ENCODE peak calls at places on chromosomes 5 and 9, in ten cellular contexts. One of them, this sample, is unnamed.

GRCh38 chr9:22078081-22078480 is 69.0 kb upstream of the CDKN2B start:
- DNase-seq in IMR-90: no peak
- DNase-seq in tibial artery: no peak
- DNase-seq in suprapubic skin: no peak
- DNase-seq in glutamatergic neuron: no peak
- DNase-seq in nephron progenitor cell: no peak
- DNase-seq in H9: no peak
- DNase-seq in HFFc6: no peak
- DNase-seq in PC-9: no peak
- DNase-seq in fibroblast of lung: no peak
- DNase-seq in this sample: no peak

GRCh38 chr5:108481355-108481931 is 99.5 kb upstream of the FBXL17 start:
- DNase-seq in PC-9: no peak
- DNase-seq in nephron progenitor cell: no peak
- DNase-seq in glutamatergic neuron: no peak
- DNase-seq in suprapubic skin: no peak
- DNase-seq in HFFc6: peak; percentile 6
- DNase-seq in IMR-90: peak; percentile 42
- DNase-seq in tibial artery: no peak
- DNase-seq in fibroblast of lung: peak; percentile 19
- DNase-seq in H9: peak; percentile 37
- DNase-seq in this sample: peak; percentile 27

GRCh38 chr9:21465859-21466518 is 16.1 kb downstream of the IFNE start:
- DNase-seq in nephron progenitor cell: no peak
- DNase-seq in fibroblast of lung: peak; percentile 42
- DNase-seq in H9: no peak
- DNase-seq in suprapubic skin: no peak
- DNase-seq in glutamatergic neuron: no peak
- DNase-seq in IMR-90: peak; percentile 68
- DNase-seq in tibial artery: no peak
- DNase-seq in PC-9: peak; percentile 4
- DNase-seq in HFFc6: peak; percentile 65
- DNase-seq in this sample: peak; percentile 15

GRCh38 chr9:98688710-98689495 is 19.8 kb downstream of the GABBR2 start:
- DNase-seq in glutamatergic neuron: no peak
- DNase-seq in IMR-90: no peak
- DNase-seq in H9: no peak
- DNase-seq in suprapubic skin: no peak
- DNase-seq in HFFc6: no peak
- DNase-seq in fibroblast of lung: no peak
- DNase-seq in PC-9: no peak
- DNase-seq in tibial artery: no peak
- DNase-seq in nephron progenitor cell: no peak
- DNase-seq in this sample: no peak

GRCh38 chr9:126704157-126704941 is 90.6 kb downstream of the LMX1B start:
- DNase-seq in fibroblast of lung: peak; percentile 62
- DNase-seq in IMR-90: peak; percentile 46
- DNase-seq in suprapubic skin: peak; percentile 58
- DNase-seq in tibial artery: no peak
- DNase-seq in PC-9: peak; percentile 54
- DNase-seq in HFFc6: peak; percentile 45
- DNase-seq in nephron progenitor cell: no peak
- DNase-seq in H9: peak; percentile 43
- DNase-seq in glutamatergic neuron: no peak
- DNase-seq in this sample: peak; percentile 19

GRCh38 chr5:2562036-2562435 is 189.4 kb downstream of the IRX2 start:
- DNase-seq in IMR-90: no peak
- DNase-seq in glutamatergic neuron: no peak
- DNase-seq in fibroblast of lung: no peak
- DNase-seq in suprapubic skin: no peak
- DNase-seq in tibial artery: no peak
- DNase-seq in nephron progenitor cell: no peak
- DNase-seq in HFFc6: no peak
- DNase-seq in PC-9: no peak
- DNase-seq in H9: no peak
- DNase-seq in this sample: no peak

GRCh38 chr9:16816006-16816405 is 54.5 kb downstream of the BNC2 start:
- DNase-seq in PC-9: no peak
- DNase-seq in IMR-90: no peak
- DNase-seq in tibial artery: no peak
- DNase-seq in nephron progenitor cell: no peak
- DNase-seq in fibroblast of lung: no peak
- DNase-seq in suprapubic skin: no peak
- DNase-seq in HFFc6: no peak
- DNase-seq in H9: no peak
- DNase-seq in glutamatergic neuron: no peak
- DNase-seq in this sample: no peak

GRCh38 chr9:111582888-111583287 is 16.6 kb downstream of the PTGR1 start:
- DNase-seq in IMR-90: peak; percentile 63
- DNase-seq in nephron progenitor cell: no peak
- DNase-seq in HFFc6: peak; percentile 30
- DNase-seq in PC-9: no peak
- DNase-seq in H9: no peak
- DNase-seq in glutamatergic neuron: no peak
- DNase-seq in tibial artery: no peak
- DNase-seq in fibroblast of lung: peak; percentile 35
- DNase-seq in suprapubic skin: no peak
- DNase-seq in this sample: no peak

GRCh38 chr5:91076138-91076537 is 307.0 kb downstream of the ARRDC3 start:
- DNase-seq in fibroblast of lung: peak; percentile 38
- DNase-seq in tibial artery: no peak
- DNase-seq in glutamatergic neuron: no peak
- DNase-seq in suprapubic skin: no peak
- DNase-seq in HFFc6: peak; percentile 23
- DNase-seq in IMR-90: peak; percentile 6
- DNase-seq in H9: no peak
- DNase-seq in PC-9: no peak
- DNase-seq in nephron progenitor cell: no peak
- DNase-seq in this sample: no peak

GRCh38 chr5:10199700-10200099 is 50.0 kb downstream of the ATPSCKMT start:
- DNase-seq in H9: no peak
- DNase-seq in glutamatergic neuron: no peak
- DNase-seq in nephron progenitor cell: no peak
- DNase-seq in tibial artery: no peak
- DNase-seq in HFFc6: no peak
- DNase-seq in suprapubic skin: no peak
- DNase-seq in PC-9: no peak
- DNase-seq in fibroblast of lung: no peak
- DNase-seq in IMR-90: no peak
- DNase-seq in this sample: no peak

DNA sequence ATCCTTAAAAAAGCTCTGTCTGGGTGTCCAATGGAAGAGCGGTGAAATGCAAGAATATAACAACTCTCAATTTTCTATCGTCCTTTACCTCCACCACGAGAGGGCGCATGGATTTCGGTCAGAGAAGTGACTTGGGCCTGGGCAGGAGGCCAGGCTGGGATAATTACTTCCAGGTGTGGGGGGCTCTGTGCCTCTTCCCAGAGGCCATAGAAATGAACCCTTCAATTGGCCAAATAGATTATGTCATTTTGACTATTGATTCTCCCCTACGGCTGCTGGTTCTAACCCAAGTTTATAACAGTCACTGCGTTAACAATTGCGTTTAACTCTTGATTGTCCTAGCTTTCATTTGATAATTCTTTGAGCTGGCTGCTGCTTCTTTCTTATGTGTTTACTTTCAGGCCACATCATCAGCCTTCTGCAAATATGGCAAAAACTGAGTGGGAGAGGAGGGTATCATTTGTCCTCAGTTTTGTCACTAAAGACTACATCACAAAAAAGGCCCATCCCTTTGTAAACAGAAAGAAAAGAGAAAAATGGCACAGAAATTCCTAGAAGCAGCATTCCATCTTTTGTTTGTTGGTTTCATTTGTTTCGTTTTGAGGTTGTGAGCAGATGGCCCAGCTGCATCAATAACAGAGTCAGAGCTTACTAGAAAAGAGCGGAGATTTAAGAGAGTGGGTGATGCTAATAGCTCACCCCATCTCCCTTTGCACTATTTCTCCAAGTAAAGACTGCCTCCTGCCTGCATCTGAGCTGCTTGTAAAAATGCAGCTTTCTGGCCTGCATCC is 45.4 kb upstream of the ZFR start:
- DNase-seq in glutamatergic neuron: peak; percentile 78
- DNase-seq in H9: peak; percentile 74
- DNase-seq in nephron progenitor cell: peak; percentile 81
- DNase-seq in IMR-90: peak; percentile 87
- DNase-seq in suprapubic skin: peak; percentile 89
- DNase-seq in PC-9: peak; percentile 67
- DNase-seq in HFFc6: peak; percentile 74
- DNase-seq in fibroblast of lung: peak; percentile 80
- DNase-seq in tibial artery: peak; percentile 75
- DNase-seq in this sample: peak; percentile 82
- TF ChIP-seq CTCF in glutamatergic neuron: peak; percentile 77
- TF ChIP-seq CTCF in H9: peak; percentile 84
- TF ChIP-seq CTCF in nephron progenitor cell: peak; percentile 70
- TF ChIP-seq CTCF in IMR-90: peak; percentile 78
- TF ChIP-seq CTCF in suprapubic skin: peak; percentile 56
- TF ChIP-seq CTCF in PC-9: peak; percentile 92
- TF ChIP-seq CTCF in HFFc6: peak; percentile 96
- TF ChIP-seq CTCF in fibroblast of lung: peak; percentile 78
- TF ChIP-seq CTCF in tibial artery: peak; percentile 77
- TF ChIP-seq CTCF in this sample: peak; percentile 82

GRCh38 chr5:55232194-55232984 is 1.0 kb downstream of the CCNO start:
- DNase-seq in fibroblast of lung: peak; percentile 13
- DNase-seq in HFFc6: no peak
- DNase-seq in nephron progenitor cell: peak; percentile 50
- DNase-seq in glutamatergic neuron: peak; percentile 50
- DNase-seq in H9: peak; percentile 63
- DNase-seq in IMR-90: no peak
- DNase-seq in suprapubic skin: peak; percentile 62
- DNase-seq in tibial artery: no peak
- DNase-seq in PC-9: peak; percentile 52
- DNase-seq in this sample: peak; percentile 68

GRCh38 chr5:55232985-55233928 is at the start of gene CCNO:
- DNase-seq in H9: peak; percentile 89
- DNase-seq in glutamatergic neuron: peak; percentile 78
- DNase-seq in PC-9: peak; percentile 86
- DNase-seq in suprapubic skin: peak; percentile 70
- DNase-seq in tibial artery: peak; percentile 71
- DNase-seq in HFFc6: peak; percentile 65
- DNase-seq in nephron progenitor cell: peak; percentile 85
- DNase-seq in fibroblast of lung: peak; percentile 78
- DNase-seq in IMR-90: peak; percentile 66
- DNase-seq in this sample: peak; percentile 88

GRCh38 chr5:55230086-55230629 is 3.0 kb upstream of the MCIDAS start:
- DNase-seq in HFFc6: no peak
- DNase-seq in IMR-90: no peak
- DNase-seq in suprapubic skin: no peak
- DNase-seq in tibial artery: no peak
- DNase-seq in glutamatergic neuron: no peak
- DNase-seq in nephron progenitor cell: no peak
- DNase-seq in PC-9: no peak
- DNase-seq in fibroblast of lung: no peak
- DNase-seq in H9: no peak
- DNase-seq in this sample: no peak

GRCh38 chr5:55231029-55231475 is 2.4 kb downstream of the CCNO start:
- DNase-seq in PC-9: no peak
- DNase-seq in H9: no peak
- DNase-seq in IMR-90: peak; percentile 30
- DNase-seq in glutamatergic neuron: no peak
- DNase-seq in HFFc6: no peak
- DNase-seq in suprapubic skin: no peak
- DNase-seq in fibroblast of lung: no peak
- DNase-seq in nephron progenitor cell: no peak
- DNase-seq in tibial artery: no peak
- DNase-seq in this sample: no peak

DNA sequence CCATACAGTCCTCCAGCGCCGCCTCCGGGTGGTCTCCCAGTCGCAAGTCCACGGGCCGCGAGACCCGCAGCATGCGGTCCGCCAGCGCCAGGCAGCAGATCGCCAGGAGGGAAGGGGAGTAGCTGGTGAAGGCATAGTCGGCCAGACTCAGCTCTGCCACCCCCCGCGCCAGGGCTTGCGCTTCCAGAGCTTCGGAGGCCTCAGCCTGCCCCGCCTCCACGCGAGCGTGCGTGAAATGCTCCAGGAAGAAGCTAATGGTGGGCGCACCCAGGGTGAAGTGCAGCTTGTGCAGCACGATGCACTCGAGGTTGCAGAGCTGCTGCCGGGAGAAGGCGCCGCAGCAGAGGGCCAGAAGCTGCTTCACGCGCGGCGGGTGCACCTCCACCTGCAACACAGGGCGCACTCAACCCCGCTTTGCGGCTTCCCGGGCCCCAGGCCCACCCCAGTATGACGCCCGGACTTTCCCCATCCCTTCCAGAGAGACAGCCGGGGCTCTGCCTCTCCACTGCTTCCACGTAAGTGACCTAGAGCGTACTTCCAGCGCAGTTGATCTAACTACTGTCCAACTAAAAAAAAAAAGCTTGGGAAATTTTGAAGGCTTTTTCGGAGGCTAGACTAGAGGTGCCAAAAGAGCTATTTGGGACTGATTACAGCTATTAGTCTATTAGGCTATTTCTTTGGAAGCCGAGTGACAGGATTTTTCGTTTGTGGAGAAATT is 1.8 kb downstream of the CCNO start:
- DNase-seq in PC-9: no peak
- DNase-seq in H9: peak; percentile 46
- DNase-seq in nephron progenitor cell: peak; percentile 59
- DNase-seq in HFFc6: no peak
- DNase-seq in fibroblast of lung: peak; percentile 12
- DNase-seq in IMR-90: no peak
- DNase-seq in glutamatergic neuron: peak; percentile 55
- DNase-seq in suprapubic skin: no peak
- DNase-seq in tibial artery: no peak
- DNase-seq in this sample: peak; percentile 40
- TF ChIP-seq CTCF in PC-9: no peak
- TF ChIP-seq CTCF in H9: no peak
- TF ChIP-seq CTCF in nephron progenitor cell: no peak
- TF ChIP-seq CTCF in HFFc6: no peak
- TF ChIP-seq CTCF in fibroblast of lung: no peak
- TF ChIP-seq CTCF in IMR-90: no peak
- TF ChIP-seq CTCF in glutamatergic neuron: no peak
- TF ChIP-seq CTCF in suprapubic skin: no peak
- TF ChIP-seq CTCF in tibial artery: no peak
- TF ChIP-seq CTCF in this sample: no peak

DNA sequence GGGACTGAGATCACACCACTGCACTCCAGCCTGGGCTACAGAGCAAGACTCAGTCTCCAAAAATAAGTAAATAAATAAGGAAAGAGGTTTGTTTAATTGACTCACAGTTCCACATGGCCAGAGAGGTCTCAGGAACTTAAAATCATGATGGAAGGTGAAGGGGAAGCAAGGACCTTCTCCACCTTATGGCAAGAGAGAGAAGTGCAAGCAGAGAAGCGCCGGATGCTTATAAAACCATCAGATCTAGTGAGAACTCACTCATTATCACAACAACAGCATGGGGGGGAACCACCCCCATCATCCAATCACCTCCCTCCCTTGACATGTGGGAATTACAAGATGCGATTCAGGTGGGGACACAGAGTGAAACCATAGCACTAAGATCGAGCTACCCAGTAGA is 22.8 kb upstream of the RGMB start:
- DNase-seq in glutamatergic neuron: no peak
- DNase-seq in suprapubic skin: no peak
- DNase-seq in IMR-90: no peak
- DNase-seq in HFFc6: no peak
- DNase-seq in nephron progenitor cell: no peak
- DNase-seq in H9: peak; percentile 81
- DNase-seq in fibroblast of lung: no peak
- DNase-seq in tibial artery: no peak
- DNase-seq in PC-9: no peak
- DNase-seq in this sample: peak; percentile 27
- TF ChIP-seq CTCF in glutamatergic neuron: peak; percentile 55
- TF ChIP-seq CTCF in suprapubic skin: peak; percentile 18
- TF ChIP-seq CTCF in IMR-90: peak; percentile 11
- TF ChIP-seq CTCF in HFFc6: peak; percentile 62
- TF ChIP-seq CTCF in nephron progenitor cell: peak; percentile 55
- TF ChIP-seq CTCF in H9: peak; percentile 72
- TF ChIP-seq CTCF in fibroblast of lung: no peak
- TF ChIP-seq CTCF in tibial artery: no peak
- TF ChIP-seq CTCF in PC-9: peak; percentile 34
- TF ChIP-seq CTCF in this sample: peak; percentile 63

GRCh38 chr9:134364391-134365114 is 38.3 kb downstream of the RXRA start:
- DNase-seq in fibroblast of lung: no peak
- DNase-seq in IMR-90: no peak
- DNase-seq in HFFc6: no peak
- DNase-seq in PC-9: no peak
- DNase-seq in glutamatergic neuron: no peak
- DNase-seq in tibial artery: no peak
- DNase-seq in nephron progenitor cell: no peak
- DNase-seq in suprapubic skin: no peak
- DNase-seq in H9: no peak
- DNase-seq in this sample: no peak
- TF ChIP-seq CTCF in fibroblast of lung: no peak
- TF ChIP-seq CTCF in IMR-90: peak; percentile 7
- TF ChIP-seq CTCF in HFFc6: peak; percentile 51
- TF ChIP-seq CTCF in PC-9: no peak
- TF ChIP-seq CTCF in glutamatergic neuron: no peak
- TF ChIP-seq CTCF in tibial artery: no peak
- TF ChIP-seq CTCF in nephron progenitor cell: no peak
- TF ChIP-seq CTCF in suprapubic skin: no peak
- TF ChIP-seq CTCF in H9: peak; percentile 16
- TF ChIP-seq CTCF in this sample: no peak

This sample was measured in Calu3.